ENCODE peak calls at places on chromosome 21, in five cellular contexts. U is T-helper 1 cell, K is NCI-H1092, B is hepatocyte, P is GM12891. X is an unnamed sample.

GRCh38 chr21:14876464-14876863 is 188.3 kb downstream of the NRIP1 start:
- DNase-seq in U (no peak), K (no peak), B (peak), P (no peak), X (no peak)

GRCh38 chr21:16945580-16945979 is 567.3 kb upstream of the CXADR start:
- DNase-seq in U (no peak), K (no peak), B (no peak), P (no peak), X (no peak)

GRCh38 chr21:39087238-39087975 is 95.8 kb downstream of the PSMG1 start:
- DNase-seq in U (no peak), K (no peak), B (no peak), P (no peak), X (no peak)

GRCh38 chr21:17436626-17437111 is 76.2 kb upstream of the CXADR start:
- DNase-seq in U (no peak), K (no peak), B (peak), P (no peak), X (no peak)

GRCh38 chr21:45074818-45075605 is 632 bp downstream of the ADARB1 start:
- DNase-seq in U (no peak), K (peak), B (peak), P (no peak), X (no peak)

GRCh38 chr21:40793057-40793456 is 53.9 kb downstream of the DSCAM start:
- DNase-seq in U (no peak), K (peak), B (no peak), P (no peak), X (no peak)

GRCh38 chr21:39681257-39681656 is 63.7 kb upstream of the IGSF5 start:
- DNase-seq in U (no peak), K (no peak), B (no peak), P (no peak), X (no peak)

GRCh38 chr21:38915546-38915945 is 109.8 kb downstream of the ETS2 start:
- DNase-seq in U (no peak), K (no peak), B (no peak), P (no peak), X (no peak)

GRCh38 chr21:24514081-24514733 is 1093.1 kb downstream of the MRPL39 start:
- DNase-seq in U (no peak), K (peak), B (no peak), P (no peak), X (peak)

GRCh38 chr21:21463456-21463855 is 465.2 kb downstream of the NCAM2 start:
- DNase-seq in U (no peak), K (no peak), B (peak), P (no peak), X (no peak)

GRCh38 chr21:34530264-34530663 is 18.3 kb upstream of the KCNE1 start:
- DNase-seq in U (no peak), K (no peak), B (no peak), P (no peak), X (no peak)

GRCh38 chr21:18023099-18023498 is 203.9 kb upstream of the C21orf91 start:
- DNase-seq in U (no peak), K (no peak), B (no peak), P (no peak), X (no peak)

GRCh38 chr21:10272216-10272615 is 249.2 kb upstream of the TPTE start:
- DNase-seq in U (no peak), K (no peak), B (no peak), P (no peak), X (no peak)

GRCh38 chr21:33196956-33197374 is 32.8 kb upstream of the IFNAR2 start:
- DNase-seq in U (no peak), K (peak), B (peak), P (no peak), X (peak)

GRCh38 chr21:46142581-46143473 is 12.6 kb downstream of the FTCD start:
- DNase-seq in U (no peak), K (no peak), B (no peak), P (no peak), X (no peak)

GRCh38 chr21:32190491-32191144 is 88.2 kb downstream of the MIS18A start:
- DNase-seq in U (no peak), K (no peak), B (no peak), P (no peak), X (peak)

GRCh38 chr21:45421071-45421845 is 16.3 kb downstream of the COL18A1 start:
- DNase-seq in U (peak), K (no peak), B (peak), P (no peak), X (no peak)

GRCh38 chr21:16084776-16085364 is 355.1 kb downstream of the USP25 start:
- DNase-seq in U (no peak), K (no peak), B (no peak), P (no peak), X (no peak)

GRCh38 chr21:46005081-46005480 is 23.5 kb downstream of the COL6A1 start:
- DNase-seq in U (no peak), K (no peak), B (no peak), P (no peak), X (no peak)

GRCh38 chr21:32538147-32538792 is 47.1 kb downstream of the TCP10L start:
- DNase-seq in U (no peak), K (no peak), B (no peak), P (no peak), X (no peak)

GRCh38 chr21:39115659-39116235 is 67.5 kb downstream of the PSMG1 start:
- DNase-seq in U (no peak), K (no peak), B (no peak), P (no peak), X (no peak)

GRCh38 chr21:41928621-41929220 is 25.1 kb downstream of the C2CD2 start:
- DNase-seq in U (no peak), K (no peak), B (no peak), P (no peak), X (no peak)

GRCh38 chr21:45285266-45285931 is 2.3 kb downstream of the POFUT2 start:
- DNase-seq in U (no peak), K (no peak), B (no peak), P (no peak), X (no peak)

GRCh38 chr21:42002421-42002958 is 7.7 kb downstream of the ZBTB21 start:
- DNase-seq in U (no peak), K (no peak), B (peak), P (no peak), X (no peak)

GRCh38 chr21:34956416-34957316 is 92.4 kb downstream of the RUNX1 start:
- DNase-seq in U (no peak), K (no peak), B (no peak), P (no peak), X (no peak)

GRCh38 chr21:30329203-30329868 is 8.2 kb downstream of the KRTAP27-1 start:
- DNase-seq in U (no peak), K (no peak), B (no peak), P (no peak), X (no peak)

GRCh38 chr21:29164330-29164942 is 34.0 kb downstream of the MAP3K7CL start:
- DNase-seq in U (no peak), K (peak), B (peak), P (no peak), X (peak)

GRCh38 chr21:15208787-15209186 is 144.0 kb upstream of the NRIP1 start:
- DNase-seq in U (no peak), K (no peak), B (no peak), P (no peak), X (no peak)

GRCh38 chr21:44931137-44931500 is 8.7 kb upstream of the SLX9 start:
- DNase-seq in U (no peak), K (no peak), B (no peak), P (no peak), X (no peak)

GRCh38 chr21:15221799-15222386 is 157.1 kb upstream of the NRIP1 start:
- DNase-seq in U (no peak), K (no peak), B (peak), P (no peak), X (no peak)

GRCh38 chr21:46066843-46067331 is 31.0 kb upstream of the COL6A2 start:
- DNase-seq in U (no peak), K (no peak), B (no peak), P (no peak), X (no peak)

GRCh38 chr21:32141009-32141357 is 137.9 kb downstream of the MIS18A start:
- DNase-seq in U (no peak), K (no peak), B (no peak), P (no peak), X (no peak)

GRCh38 chr21:34583926-34584563 is 30.9 kb downstream of the RCAN1 start:
- DNase-seq in U (no peak), K (no peak), B (no peak), P (no peak), X (no peak)

GRCh38 chr21:40587786-40588353 is 259.1 kb downstream of the DSCAM start:
- DNase-seq in U (no peak), K (no peak), B (no peak), P (no peak), X (no peak)

GRCh38 chr21:26845066-26845749 is at the start of gene ADAMTS1:
- DNase-seq in U (no peak), K (no peak), B (peak), P (no peak), X (peak)

GRCh38 chr21:19463966-19464365 is 1060.4 kb upstream of the TMPRSS15 start:
- DNase-seq in U (no peak), K (no peak), B (no peak), P (no peak), X (no peak)

GRCh38 chr21:26686278-26686677 is 113.2 kb upstream of the CYYR1 start:
- DNase-seq in U (no peak), K (no peak), B (no peak), P (no peak), X (no peak)

GRCh38 chr21:45380566-45380965 is 24.4 kb upstream of the COL18A1 start:
- DNase-seq in U (no peak), K (no peak), B (no peak), P (no peak), X (no peak)

GRCh38 chr21:38012700-38013099 is 96.4 kb upstream of the KCNJ6 start:
- DNase-seq in U (no peak), K (no peak), B (no peak), P (no peak), X (no peak)

X was measured in NCI-H1694 treated with DMSO at 0.1 percent for 48 hours.